ENCODE peak calls at places on chromosome 20, in six cellular contexts. R, G, Z, P, U and I are unnamed samples.

GRCh38 chr20:31894980-31895675 is 24.7 kb downstream of the TTLL9 start:
- DNase-seq in R (peak; percentile 62), G (peak; percentile 74), Z (no peak), P (peak; percentile 23), U (peak; percentile 73), I (no peak)

GRCh38 chr20:54025166-54025835 is 45.1 kb downstream of the BCAS1 start:
- DNase-seq in R (no peak), G (peak; percentile 67), Z (peak; percentile 80), P (peak; percentile 69), U (no peak), I (peak; percentile 43)

GRCh38 chr20:39825950-39826349 is 863.1 kb downstream of the MAFB start:
- DNase-seq in R (no peak), G (no peak), Z (peak; percentile 28), P (peak; percentile 67), U (no peak), I (no peak)

GRCh38 chr20:24111858-24112257 is 123.3 kb upstream of the GGTLC1 start:
- DNase-seq in R (no peak), G (no peak), Z (no peak), P (no peak), U (no peak), I (no peak)

GRCh38 chr20:10554285-10554684 is 119.2 kb downstream of the SLX4IP start:
- DNase-seq in R (no peak), G (no peak), Z (no peak), P (no peak), U (no peak), I (no peak)

GRCh38 chr20:8571660-8572059 is 439.6 kb downstream of the PLCB1 start:
- DNase-seq in R (no peak), G (no peak), Z (no peak), P (no peak), U (no peak), I (no peak)

GRCh38 chr20:38337561-38338140 is 8.6 kb upstream of the LBP start:
- DNase-seq in R (peak; percentile 93), G (no peak), Z (no peak), P (no peak), U (no peak), I (peak; percentile 53)

GRCh38 chr20:58308290-58308679 is 1.2 kb upstream of the RAB22A start:
- DNase-seq in R (no peak), G (no peak), Z (no peak), P (no peak), U (no peak), I (no peak)

GRCh38 chr20:10129749-10130148 is 88.9 kb upstream of the SNAP25 start:
- DNase-seq in R (no peak), G (no peak), Z (no peak), P (no peak), U (no peak), I (no peak)

GRCh38 chr20:45291526-45291925 is 15.1 kb upstream of the RBPJL start:
- DNase-seq in R (no peak), G (no peak), Z (no peak), P (no peak), U (no peak), I (no peak)

GRCh38 chr20:59291740-59292139 is 8.7 kb upstream of the EDN3 start:
- DNase-seq in R (no peak), G (no peak), Z (no peak), P (no peak), U (no peak), I (no peak)

GRCh38 chr20:15346657-15347280 is 1009.4 kb upstream of the FLRT3 start:
- DNase-seq in R (no peak), G (no peak), Z (no peak), P (no peak), U (no peak), I (no peak)

GRCh38 chr20:33839591-33839990 is 28.4 kb downstream of the CHMP4B start:
- DNase-seq in R (no peak), G (no peak), Z (no peak), P (no peak), U (no peak), I (no peak)

GRCh38 chr20:47950103-47950502 is 164.8 kb upstream of the SULF2 start:
- DNase-seq in R (no peak), G (no peak), Z (no peak), P (no peak), U (no peak), I (no peak)

GRCh38 chr20:887137-887536 is 29.0 kb downstream of the ANGPT4 start:
- DNase-seq in R (no peak), G (no peak), Z (no peak), P (no peak), U (no peak), I (no peak)

GRCh38 chr20:62733891-62734290 is 25.3 kb downstream of the NTSR1 start:
- DNase-seq in R (no peak), G (no peak), Z (no peak), P (no peak), U (no peak), I (no peak)

GRCh38 chr20:37315293-37316110 is 26.0 kb downstream of the MANBAL start:
- DNase-seq in R (no peak), G (no peak), Z (peak; percentile 53), P (peak; percentile 61), U (no peak), I (no peak)

GRCh38 chr20:48813446-48813747 is 14.4 kb downstream of the PREX1 start:
- DNase-seq in R (no peak), G (no peak), Z (no peak), P (no peak), U (no peak), I (no peak)

GRCh38 chr20:24359306-24359705 is 110.1 kb upstream of the SYNDIG1 start:
- DNase-seq in R (no peak), G (no peak), Z (no peak), P (no peak), U (no peak), I (no peak)

GRCh38 chr20:37992802-37993538 is 40.3 kb downstream of the TTI1 start:
- DNase-seq in R (no peak), G (peak; percentile 88), Z (peak; percentile 70), P (peak; percentile 81), U (peak; percentile 59), I (peak; percentile 48)

GRCh38 chr20:58697201-58697866 is 4.7 kb downstream of the NPEPL1 start:
- DNase-seq in R (peak; percentile 18), G (no peak), Z (no peak), P (no peak), U (no peak), I (no peak)

GRCh38 chr20:51563597-51564332 is 21.2 kb upstream of the NFATC2 start:
- DNase-seq in R (peak; percentile 79), G (peak; percentile 52), Z (peak; percentile 75), P (peak; percentile 95), U (peak; percentile 36), I (peak; percentile 54)

GRCh38 chr20:54155736-54156317 is 18.0 kb downstream of the CYP24A1 start:
- DNase-seq in R (no peak), G (no peak), Z (no peak), P (no peak), U (no peak), I (no peak)

GRCh38 chr20:57921701-57922482 is 212.1 kb upstream of the PMEPA1 start:
- DNase-seq in R (no peak), G (no peak), Z (no peak), P (no peak), U (no peak), I (no peak)

GRCh38 chr20:44747166-44748004 is 1.7 kb downstream of the KCNK15 start:
- DNase-seq in R (peak; percentile 89), G (no peak), Z (peak; percentile 56), P (peak; percentile 69), U (peak; percentile 90), I (peak; percentile 84)

DNA sequence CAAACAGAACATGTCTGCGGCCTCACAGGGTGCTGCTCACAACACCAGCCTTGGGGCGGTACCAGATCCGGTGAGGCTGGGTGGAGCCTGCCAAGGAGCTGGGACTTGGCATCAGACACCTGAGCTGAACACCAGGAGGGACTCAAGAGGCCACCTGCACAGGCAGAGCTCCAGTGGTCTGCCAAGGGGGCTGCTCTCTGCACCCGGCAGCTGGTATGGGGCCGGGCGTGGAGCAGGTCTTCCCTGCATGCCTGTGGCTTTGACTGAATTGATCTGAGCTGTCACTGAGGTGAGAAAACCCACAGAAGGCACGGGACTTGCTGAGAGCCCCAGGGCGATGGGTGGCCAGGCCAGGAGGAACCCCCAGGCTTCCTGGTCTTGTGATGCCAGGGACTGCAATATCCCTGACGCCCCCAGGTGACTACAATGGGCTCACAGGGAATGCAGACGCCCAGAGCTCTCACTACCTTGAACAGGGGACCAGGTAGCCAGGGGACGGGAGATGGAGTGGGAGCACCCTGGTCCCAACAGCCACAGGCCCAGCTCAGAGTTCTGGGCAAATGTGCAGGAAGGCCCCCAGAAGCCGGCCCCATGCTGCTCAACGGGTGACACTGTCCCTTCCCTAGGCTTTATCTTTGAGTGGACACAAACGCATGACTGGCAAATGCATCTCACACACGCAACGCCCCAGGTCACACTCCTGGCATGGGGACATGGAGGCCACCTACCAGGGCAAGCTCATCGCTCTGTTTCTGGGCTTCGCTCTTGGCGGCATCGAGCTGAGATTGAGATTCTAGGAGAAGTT is 48.2 kb downstream of the DSTN start:
- DNase-seq in R (peak; percentile 25), G (no peak), Z (no peak), P (no peak), U (no peak), I (peak; percentile 1)
- TF ChIP-seq CTCF in R (no peak), G (no peak), Z (no peak), P (no peak), U (no peak), I (no peak)

DNA sequence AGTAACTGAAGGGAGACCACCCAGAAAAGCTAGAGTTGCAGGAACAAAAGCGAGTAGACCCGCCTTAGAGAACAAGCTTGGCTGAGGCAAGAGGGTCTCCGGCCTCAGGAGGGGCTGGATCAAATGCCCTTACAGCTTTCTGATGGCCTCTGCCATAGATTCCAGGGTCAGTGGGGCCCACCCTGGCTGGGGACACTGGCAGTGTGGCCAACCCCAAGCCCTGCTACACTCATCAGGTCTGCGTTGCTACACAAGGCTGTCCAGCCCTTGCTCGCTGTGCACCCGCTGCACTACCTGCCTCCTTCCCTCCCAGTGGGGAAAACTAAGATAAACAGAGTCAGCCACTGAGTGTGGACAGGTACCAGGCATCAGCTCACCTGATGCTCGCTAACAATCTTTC is 109.9 kb downstream of the SLC23A2 start:
- DNase-seq in R (no peak), G (no peak), Z (no peak), P (no peak), U (no peak), I (no peak)
- TF ChIP-seq CTCF in R (no peak), G (no peak), Z (no peak), P (no peak), U (no peak), I (no peak)

DNA sequence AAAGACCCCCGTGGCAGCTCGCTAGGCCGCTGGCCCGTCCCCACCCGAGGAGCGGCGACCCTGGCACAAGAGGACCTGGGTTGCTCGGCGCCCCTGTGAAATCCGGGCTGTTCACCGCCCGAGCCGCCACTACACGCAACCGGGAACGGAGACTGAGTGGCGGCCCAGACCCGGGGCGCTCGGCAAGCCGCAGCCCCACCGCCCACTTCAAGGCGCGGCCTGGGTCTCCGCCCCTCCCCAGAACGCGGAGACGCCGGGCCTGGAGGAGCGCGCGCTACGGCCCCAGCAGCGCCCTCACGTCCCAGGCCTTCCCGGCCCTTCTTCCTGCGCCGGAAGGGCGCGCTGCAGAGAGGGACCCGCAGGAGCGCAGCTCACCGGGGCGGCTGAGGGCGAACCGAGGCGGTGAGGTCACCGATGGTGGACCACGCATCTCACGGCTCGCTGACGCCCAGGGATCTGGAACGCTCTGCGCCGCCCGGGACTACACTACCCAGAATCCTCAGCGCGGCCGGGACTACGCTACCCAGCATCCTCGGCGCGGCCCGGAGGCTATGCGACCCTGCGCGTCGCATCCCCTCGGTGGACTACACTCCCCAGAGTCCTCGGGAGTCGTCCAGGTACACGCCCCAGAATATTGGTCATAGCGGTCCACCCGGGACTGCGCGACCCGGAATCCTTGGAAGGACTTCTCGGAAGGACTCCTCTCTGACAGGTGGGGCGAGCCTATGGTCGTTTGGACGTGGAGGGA is at the start of gene ZNF337:
- DNase-seq in R (peak; percentile 94), G (peak; percentile 70), Z (peak; percentile 84), P (peak; percentile 96), U (peak; percentile 96), I (peak; percentile 97)
- TF ChIP-seq CTCF in R (peak; percentile 41), G (peak; percentile 22), Z (peak; percentile 24), P (peak; percentile 19), U (no peak), I (no peak)

GRCh38 chr20:41452226-41452625 is 85.6 kb upstream of the EMILIN3 start:
- DNase-seq in R (no peak), G (no peak), Z (no peak), P (no peak), U (no peak), I (no peak)
- TF ChIP-seq CTCF in R (no peak), G (no peak), Z (no peak), P (no peak), U (no peak), I (no peak)